ENCODE peak calls at places on chromosomes 4 and X, in six cellular contexts. C is C1 segment of cervical spinal cord; X is pons; J is nephron progenitor cell; M is naive thymus-derived CD4-positive, alpha-beta T cell; U is M059J. G is an unnamed sample.

GRCh38 chr4:107247738-107248137 is 211.6 kb upstream of the DKK2 start:
- DNase-seq in C (no peak), X (peak; percentile 6), J (no peak), M (no peak), U (no peak), G (no peak)

GRCh38 chr4:4599886-4600285 is 58.0 kb upstream of the STX18 start:
- DNase-seq in C (no peak), X (no peak), J (no peak), M (no peak), U (no peak), G (no peak)

GRCh38 chrX:9357500-9358139 is 107.2 kb upstream of the TBL1X start:
- DNase-seq in C (no peak), X (no peak), J (no peak), M (no peak), U (no peak), G (no peak)

GRCh38 chr4:6888506-6889071 is 21.0 kb upstream of the TBC1D14 start:
- DNase-seq in C (no peak), X (no peak), J (no peak), M (no peak), U (no peak), G (no peak)

GRCh38 chr4:108010167-108010566 is 20.5 kb downstream of the HADH start:
- DNase-seq in C (no peak), X (no peak), J (no peak), M (no peak), U (peak; percentile 61), G (no peak)

GRCh38 chr4:85446462-85446861 is 28.5 kb upstream of the ARHGAP24 start:
- DNase-seq in C (no peak), X (no peak), J (no peak), M (no peak), U (no peak), G (no peak)

GRCh38 chr4:87079967-87080366 is 140.5 kb downstream of the KLHL8 start:
- DNase-seq in C (no peak), X (no peak), J (no peak), M (no peak), U (no peak), G (no peak)

GRCh38 chr4:52052475-52052780 is 1.3 kb downstream of the SPATA18 start:
- DNase-seq in C (no peak), X (peak; percentile 21), J (no peak), M (no peak), U (no peak), G (no peak)

GRCh38 chr4:38132140-38132673 is 172.0 kb downstream of the PTTG2 start:
- DNase-seq in C (no peak), X (peak; percentile 79), J (no peak), M (peak; percentile 76), U (peak; percentile 99), G (no peak)

GRCh38 chr4:6747690-6748068 is 31.7 kb downstream of the BLOC1S4 start:
- DNase-seq in C (no peak), X (no peak), J (no peak), M (no peak), U (no peak), G (no peak)

GRCh38 chrX:70132877-70133302 is 357 bp upstream of the IGBP1 start:
- DNase-seq in C (no peak), X (no peak), J (no peak), M (no peak), U (no peak), G (no peak)

GRCh38 chr4:79044260-79044659 is 105.0 kb upstream of the PAQR3 start:
- DNase-seq in C (no peak), X (no peak), J (no peak), M (no peak), U (no peak), G (no peak)

GRCh38 chr4:123230061-123230460 is 166.5 kb upstream of the SPRY1 start:
- DNase-seq in C (no peak), X (no peak), J (no peak), M (no peak), U (no peak), G (no peak)

G was measured in posterior cingulate gyrus.